ENCODE peak calls at places on chromosomes 5 and 9, in nine cellular contexts. One of them, this sample, is unnamed.

GRCh38 chr9:136985027-136985602 is 2.3 kb downstream of the LCNL1 start:
- DNase-seq in esophagus squamous epithelium: no peak
- DNase-seq in right lobe of liver: no peak
- DNase-seq in lung: no peak
- DNase-seq in CD8-positive, alpha-beta memory T cell: no peak
- DNase-seq in gastrocnemius medialis: no peak
- DNase-seq in psoas muscle: no peak
- DNase-seq in IMR-90: no peak
- DNase-seq in H1: peak; percentile 70
- DNase-seq in this sample: no peak

GRCh38 chr5:43000198-43000840 is 39.8 kb downstream of the ANXA2R start:
- DNase-seq in gastrocnemius medialis: no peak
- DNase-seq in lung: no peak
- DNase-seq in CD8-positive, alpha-beta memory T cell: no peak
- DNase-seq in H1: peak; percentile 76
- DNase-seq in right lobe of liver: no peak
- DNase-seq in esophagus squamous epithelium: no peak
- DNase-seq in IMR-90: peak; percentile 59
- DNase-seq in psoas muscle: no peak
- DNase-seq in this sample: no peak

GRCh38 chr9:7165350-7165937 is 407.7 kb downstream of the KDM4C start:
- DNase-seq in lung: no peak
- DNase-seq in CD8-positive, alpha-beta memory T cell: no peak
- DNase-seq in psoas muscle: no peak
- DNase-seq in gastrocnemius medialis: no peak
- DNase-seq in H1: no peak
- DNase-seq in IMR-90: no peak
- DNase-seq in esophagus squamous epithelium: no peak
- DNase-seq in right lobe of liver: no peak
- DNase-seq in this sample: no peak

GRCh38 chr5:66828551-66829421 is 232.6 kb downstream of the MAST4 start:
- DNase-seq in right lobe of liver: peak; percentile 51
- DNase-seq in H1: peak; percentile 57
- DNase-seq in gastrocnemius medialis: peak; percentile 37
- DNase-seq in psoas muscle: no peak
- DNase-seq in lung: peak; percentile 39
- DNase-seq in esophagus squamous epithelium: peak; percentile 6
- DNase-seq in CD8-positive, alpha-beta memory T cell: peak; percentile 39
- DNase-seq in IMR-90: peak; percentile 71
- DNase-seq in this sample: peak; percentile 66

GRCh38 chr5:135830384-135831275 is 3.8 kb upstream of the SLC25A48 start:
- DNase-seq in IMR-90: no peak
- DNase-seq in lung: peak; percentile 22
- DNase-seq in CD8-positive, alpha-beta memory T cell: no peak
- DNase-seq in gastrocnemius medialis: no peak
- DNase-seq in right lobe of liver: peak; percentile 28
- DNase-seq in psoas muscle: no peak
- DNase-seq in esophagus squamous epithelium: no peak
- DNase-seq in H1: no peak
- DNase-seq in this sample: no peak

GRCh38 chr9:132268725-132269352 is 85.9 kb downstream of the SETX start:
- DNase-seq in CD8-positive, alpha-beta memory T cell: peak; percentile 41
- DNase-seq in gastrocnemius medialis: peak; percentile 58
- DNase-seq in lung: peak; percentile 51
- DNase-seq in IMR-90: peak; percentile 67
- DNase-seq in psoas muscle: peak; percentile 54
- DNase-seq in esophagus squamous epithelium: no peak
- DNase-seq in H1: peak; percentile 87
- DNase-seq in right lobe of liver: no peak
- DNase-seq in this sample: peak; percentile 75

GRCh38 chr5:181173027-181173419 is 25.6 kb downstream of the OR2V2 start:
- DNase-seq in gastrocnemius medialis: no peak
- DNase-seq in H1: no peak
- DNase-seq in lung: no peak
- DNase-seq in IMR-90: no peak
- DNase-seq in CD8-positive, alpha-beta memory T cell: no peak
- DNase-seq in esophagus squamous epithelium: no peak
- DNase-seq in psoas muscle: no peak
- DNase-seq in right lobe of liver: no peak
- DNase-seq in this sample: no peak

GRCh38 chr9:25658587-25658986 is 19.7 kb downstream of the TUSC1 start:
- DNase-seq in IMR-90: no peak
- DNase-seq in lung: no peak
- DNase-seq in right lobe of liver: no peak
- DNase-seq in esophagus squamous epithelium: no peak
- DNase-seq in CD8-positive, alpha-beta memory T cell: no peak
- DNase-seq in H1: no peak
- DNase-seq in gastrocnemius medialis: no peak
- DNase-seq in psoas muscle: no peak
- DNase-seq in this sample: no peak

GRCh38 chr9:26548766-26549290 is 343.8 kb downstream of the CAAP1 start:
- DNase-seq in psoas muscle: no peak
- DNase-seq in H1: no peak
- DNase-seq in gastrocnemius medialis: no peak
- DNase-seq in IMR-90: no peak
- DNase-seq in right lobe of liver: no peak
- DNase-seq in CD8-positive, alpha-beta memory T cell: no peak
- DNase-seq in lung: no peak
- DNase-seq in esophagus squamous epithelium: no peak
- DNase-seq in this sample: no peak

GRCh38 chr9:75039804-75040203 is 11.7 kb upstream of the CARNMT1 start:
- DNase-seq in H1: no peak
- DNase-seq in right lobe of liver: no peak
- DNase-seq in CD8-positive, alpha-beta memory T cell: no peak
- DNase-seq in gastrocnemius medialis: no peak
- DNase-seq in lung: no peak
- DNase-seq in IMR-90: no peak
- DNase-seq in esophagus squamous epithelium: no peak
- DNase-seq in psoas muscle: no peak
- DNase-seq in this sample: no peak

GRCh38 chr5:153469423-153469822 is 21.0 kb upstream of the GRIA1 start:
- DNase-seq in IMR-90: no peak
- DNase-seq in lung: no peak
- DNase-seq in esophagus squamous epithelium: no peak
- DNase-seq in H1: no peak
- DNase-seq in right lobe of liver: no peak
- DNase-seq in gastrocnemius medialis: no peak
- DNase-seq in psoas muscle: no peak
- DNase-seq in CD8-positive, alpha-beta memory T cell: no peak
- DNase-seq in this sample: no peak

GRCh38 chr5:140381972-140382371 is 19.7 kb upstream of the ANKHD1 start:
- DNase-seq in esophagus squamous epithelium: no peak
- DNase-seq in gastrocnemius medialis: no peak
- DNase-seq in H1: no peak
- DNase-seq in psoas muscle: no peak
- DNase-seq in IMR-90: no peak
- DNase-seq in CD8-positive, alpha-beta memory T cell: no peak
- DNase-seq in lung: no peak
- DNase-seq in right lobe of liver: no peak
- DNase-seq in this sample: no peak

GRCh38 chr9:115143689-115144088 is 25.7 kb upstream of the TNC start:
- DNase-seq in H1: no peak
- DNase-seq in gastrocnemius medialis: no peak
- DNase-seq in IMR-90: no peak
- DNase-seq in lung: no peak
- DNase-seq in psoas muscle: no peak
- DNase-seq in esophagus squamous epithelium: no peak
- DNase-seq in CD8-positive, alpha-beta memory T cell: no peak
- DNase-seq in right lobe of liver: no peak
- DNase-seq in this sample: no peak

GRCh38 chr9:2181794-2182193 is 166.6 kb downstream of the SMARCA2 start:
- DNase-seq in IMR-90: peak; percentile 7
- DNase-seq in right lobe of liver: no peak
- DNase-seq in gastrocnemius medialis: peak; percentile 26
- DNase-seq in esophagus squamous epithelium: no peak
- DNase-seq in lung: no peak
- DNase-seq in CD8-positive, alpha-beta memory T cell: no peak
- DNase-seq in psoas muscle: peak; percentile 27
- DNase-seq in H1: peak; percentile 80
- DNase-seq in this sample: no peak

GRCh38 chr9:109110326-109111014 is 9.3 kb downstream of the TMEM245 start:
- DNase-seq in esophagus squamous epithelium: no peak
- DNase-seq in psoas muscle: no peak
- DNase-seq in H1: no peak
- DNase-seq in gastrocnemius medialis: no peak
- DNase-seq in right lobe of liver: no peak
- DNase-seq in CD8-positive, alpha-beta memory T cell: peak; percentile 39
- DNase-seq in IMR-90: peak; percentile 80
- DNase-seq in lung: no peak
- DNase-seq in this sample: no peak

GRCh38 chr9:6133346-6134063 is 82.1 kb upstream of the IL33 start:
- DNase-seq in right lobe of liver: no peak
- DNase-seq in esophagus squamous epithelium: no peak
- DNase-seq in CD8-positive, alpha-beta memory T cell: no peak
- DNase-seq in lung: no peak
- DNase-seq in H1: no peak
- DNase-seq in IMR-90: no peak
- DNase-seq in psoas muscle: no peak
- DNase-seq in gastrocnemius medialis: no peak
- DNase-seq in this sample: no peak

GRCh38 chr5:16612007-16612406 is 4.8 kb downstream of the RETREG1 start:
- DNase-seq in CD8-positive, alpha-beta memory T cell: no peak
- DNase-seq in IMR-90: no peak
- DNase-seq in right lobe of liver: no peak
- DNase-seq in lung: no peak
- DNase-seq in H1: no peak
- DNase-seq in esophagus squamous epithelium: no peak
- DNase-seq in psoas muscle: no peak
- DNase-seq in gastrocnemius medialis: no peak
- DNase-seq in this sample: no peak

GRCh38 chr9:98368366-98369065 is 113.1 kb upstream of the TBC1D2 start:
- DNase-seq in esophagus squamous epithelium: no peak
- DNase-seq in CD8-positive, alpha-beta memory T cell: no peak
- DNase-seq in gastrocnemius medialis: no peak
- DNase-seq in right lobe of liver: no peak
- DNase-seq in H1: no peak
- DNase-seq in lung: no peak
- DNase-seq in psoas muscle: no peak
- DNase-seq in IMR-90: peak; percentile 29
- DNase-seq in this sample: no peak

GRCh38 chr5:149328177-149328576 is 17.1 kb upstream of the GRPEL2 start:
- DNase-seq in right lobe of liver: no peak
- DNase-seq in lung: no peak
- DNase-seq in CD8-positive, alpha-beta memory T cell: no peak
- DNase-seq in H1: no peak
- DNase-seq in esophagus squamous epithelium: no peak
- DNase-seq in psoas muscle: no peak
- DNase-seq in gastrocnemius medialis: no peak
- DNase-seq in IMR-90: no peak
- DNase-seq in this sample: no peak

GRCh38 chr9:14310247-14310646 is 3.7 kb downstream of the NFIB start:
- DNase-seq in esophagus squamous epithelium: no peak
- DNase-seq in psoas muscle: no peak
- DNase-seq in IMR-90: no peak
- DNase-seq in gastrocnemius medialis: no peak
- DNase-seq in lung: no peak
- DNase-seq in CD8-positive, alpha-beta memory T cell: no peak
- DNase-seq in right lobe of liver: no peak
- DNase-seq in H1: no peak
- DNase-seq in this sample: no peak
- H3K4me3 ChIP-seq in esophagus squamous epithelium: peak overlapping the region; percentile 90
- H3K4me3 ChIP-seq in psoas muscle: peak overlapping the region; percentile 93
- H3K4me3 ChIP-seq in IMR-90: no peak overlapping the region
- H3K4me3 ChIP-seq in gastrocnemius medialis: peak overlapping the region; percentile 91
- H3K4me3 ChIP-seq in lung: no peak overlapping the region
- H3K4me3 ChIP-seq in CD8-positive, alpha-beta memory T cell: no peak overlapping the region
- H3K4me3 ChIP-seq in right lobe of liver: peak overlapping the region; percentile 1
- H3K4me3 ChIP-seq in H1: no peak overlapping the region
- H3K4me3 ChIP-seq in this sample: peak overlapping the region; percentile 80

GRCh38 chr9:35659340-35659739 is 1.2 kb downstream of the CCDC107 start:
- DNase-seq in psoas muscle: no peak
- DNase-seq in IMR-90: peak; percentile 49
- DNase-seq in CD8-positive, alpha-beta memory T cell: no peak
- DNase-seq in H1: no peak
- DNase-seq in lung: no peak
- DNase-seq in gastrocnemius medialis: peak; percentile 62
- DNase-seq in right lobe of liver: no peak
- DNase-seq in esophagus squamous epithelium: no peak
- DNase-seq in this sample: no peak
- H3K4me1 ChIP-seq in psoas muscle: peaks cover 26% of the 10 kb centered on the region
- H3K4me1 ChIP-seq in IMR-90: peaks cover 10% of the 10 kb centered on the region
- H3K4me1 ChIP-seq in CD8-positive, alpha-beta memory T cell: peaks cover 67% of the 10 kb centered on the region
- H3K4me1 ChIP-seq in H1: no peaks in the 10 kb centered on the region
- H3K4me1 ChIP-seq in lung: no peaks in the 10 kb centered on the region
- H3K4me1 ChIP-seq in gastrocnemius medialis: peaks cover 28% of the 10 kb centered on the region
- H3K4me1 ChIP-seq in right lobe of liver: no peaks in the 10 kb centered on the region
- H3K4me1 ChIP-seq in esophagus squamous epithelium: peaks cover 12% of the 10 kb centered on the region
- H3K4me1 ChIP-seq in this sample: peaks cover 47% of the 10 kb centered on the region

GRCh38 chr9:124399999-124400940 is 15.0 kb downstream of the PSMB7 start:
- DNase-seq in gastrocnemius medialis: no peak
- DNase-seq in IMR-90: peak; percentile 44
- DNase-seq in H1: no peak
- DNase-seq in psoas muscle: no peak
- DNase-seq in lung: no peak
- DNase-seq in CD8-positive, alpha-beta memory T cell: no peak
- DNase-seq in right lobe of liver: no peak
- DNase-seq in esophagus squamous epithelium: no peak
- DNase-seq in this sample: no peak
- H3K4me3 ChIP-seq in gastrocnemius medialis: no peak overlapping the region
- H3K4me3 ChIP-seq in IMR-90: no peak overlapping the region
- H3K4me3 ChIP-seq in H1: no peak overlapping the region
- H3K4me3 ChIP-seq in psoas muscle: no peak overlapping the region
- H3K4me3 ChIP-seq in lung: no peak overlapping the region
- H3K4me3 ChIP-seq in CD8-positive, alpha-beta memory T cell: no peak overlapping the region
- H3K4me3 ChIP-seq in right lobe of liver: no peak overlapping the region
- H3K4me3 ChIP-seq in esophagus squamous epithelium: no peak overlapping the region
- H3K4me3 ChIP-seq in this sample: no peak overlapping the region

GRCh38 chr9:21902112-21902511 is 92.1 kb downstream of the CDKN2A start:
- DNase-seq in IMR-90: peak; percentile 25
- DNase-seq in right lobe of liver: no peak
- DNase-seq in gastrocnemius medialis: no peak
- DNase-seq in lung: no peak
- DNase-seq in CD8-positive, alpha-beta memory T cell: no peak
- DNase-seq in H1: no peak
- DNase-seq in psoas muscle: no peak
- DNase-seq in esophagus squamous epithelium: no peak
- DNase-seq in this sample: no peak

GRCh38 chr9:21901538-21901937 is 92.7 kb downstream of the CDKN2A start:
- DNase-seq in lung: no peak
- DNase-seq in esophagus squamous epithelium: no peak
- DNase-seq in CD8-positive, alpha-beta memory T cell: no peak
- DNase-seq in psoas muscle: no peak
- DNase-seq in right lobe of liver: no peak
- DNase-seq in H1: no peak
- DNase-seq in IMR-90: no peak
- DNase-seq in gastrocnemius medialis: no peak
- DNase-seq in this sample: no peak

GRCh38 chr9:21904371-21904770 is 89.8 kb downstream of the CDKN2A start:
- DNase-seq in lung: no peak
- DNase-seq in CD8-positive, alpha-beta memory T cell: no peak
- DNase-seq in right lobe of liver: no peak
- DNase-seq in psoas muscle: no peak
- DNase-seq in IMR-90: peak; percentile 63
- DNase-seq in esophagus squamous epithelium: no peak
- DNase-seq in gastrocnemius medialis: no peak
- DNase-seq in H1: no peak
- DNase-seq in this sample: no peak

GRCh38 chr9:21904776-21905175 is 89.4 kb downstream of the CDKN2A start:
- DNase-seq in esophagus squamous epithelium: no peak
- DNase-seq in IMR-90: no peak
- DNase-seq in psoas muscle: no peak
- DNase-seq in right lobe of liver: no peak
- DNase-seq in lung: no peak
- DNase-seq in H1: no peak
- DNase-seq in gastrocnemius medialis: no peak
- DNase-seq in CD8-positive, alpha-beta memory T cell: no peak
- DNase-seq in this sample: no peak

GRCh38 chr9:21903380-21903965 is 90.7 kb downstream of the CDKN2A start:
- DNase-seq in esophagus squamous epithelium: no peak
- DNase-seq in H1: no peak
- DNase-seq in psoas muscle: no peak
- DNase-seq in IMR-90: no peak
- DNase-seq in CD8-positive, alpha-beta memory T cell: no peak
- DNase-seq in lung: no peak
- DNase-seq in right lobe of liver: no peak
- DNase-seq in gastrocnemius medialis: no peak
- DNase-seq in this sample: no peak
- H3K4me1 ChIP-seq in esophagus squamous epithelium: no peaks in the 10 kb centered on the region
- H3K4me1 ChIP-seq in H1: no peaks in the 10 kb centered on the region
- H3K4me1 ChIP-seq in psoas muscle: no peaks in the 10 kb centered on the region
- H3K4me1 ChIP-seq in IMR-90: peaks cover 1% of the 10 kb centered on the region
- H3K4me1 ChIP-seq in CD8-positive, alpha-beta memory T cell: no peaks in the 10 kb centered on the region
- H3K4me1 ChIP-seq in lung: no peaks in the 10 kb centered on the region
- H3K4me1 ChIP-seq in right lobe of liver: no peaks in the 10 kb centered on the region
- H3K4me1 ChIP-seq in gastrocnemius medialis: no peaks in the 10 kb centered on the region
- H3K4me1 ChIP-seq in this sample: no peaks in the 10 kb centered on the region

This sample was measured in left ventricle myocardium inferior.